ENCODE peak calls at places on chromosomes 16 and 17, in ten cellular contexts. M, O, E, N, V, B, P, U, F and A are unnamed samples. For H3K9me3, the result is how much of the 10 kb centered on the place peaks cover.

GRCh38 chr17:58121925-58122324 is 26.3 kb upstream of the OR4D1 start:
- DNase-seq in M (no peak), O (no peak), E (no peak), N (peak), V (no peak), B (no peak), P (peak), U (peak), F (peak), A (peak)

GRCh38 chr17:2054262-2054739 is 602 bp upstream of the HIC1 start:
- DNase-seq in M (peak), O (no peak), E (peak), N (peak), V (no peak), B (no peak), P (peak), U (no peak), F (no peak), A (no peak)

GRCh38 chr17:71682174-71682494 is 438.7 kb upstream of the SOX9 start:
- DNase-seq in M (no peak), O (no peak), E (no peak), N (no peak), V (no peak), B (no peak), P (no peak), U (no peak), F (no peak), A (no peak)

GRCh38 chr17:2936771-2937321 is 126.6 kb downstream of the OR1D5 start:
- DNase-seq in M (no peak), O (no peak), E (no peak), N (no peak), V (no peak), B (no peak), P (no peak), U (no peak), F (no peak), A (no peak)

GRCh38 chr16:56263711-56264608 is 72.7 kb downstream of the GNAO1 start:
- DNase-seq in M (no peak), O (no peak), E (no peak), N (no peak), V (no peak), B (peak), P (no peak), U (no peak), F (no peak), A (peak)

GRCh38 chr17:37743875-37744632 is 805 bp downstream of the HNF1B start:
- DNase-seq in M (no peak), O (no peak), E (peak), N (no peak), V (no peak), B (no peak), P (no peak), U (peak), F (no peak), A (peak)

GRCh38 chr17:75131278-75132017 is at the start of gene NT5C:
- DNase-seq in M (peak), O (peak), E (peak), N (peak), V (peak), B (peak), P (peak), U (peak), F (peak), A (peak)

GRCh38 chr17:18323007-18323406 is 7.9 kb downstream of the SMCR8 start:
- DNase-seq in M (peak), O (no peak), E (no peak), N (no peak), V (no peak), B (no peak), P (peak), U (peak), F (no peak), A (no peak)

GRCh38 chr16:66701061-66701460 is 4.5 kb upstream of the CMTM4 start:
- DNase-seq in M (no peak), O (no peak), E (no peak), N (no peak), V (no peak), B (no peak), P (no peak), U (no peak), F (no peak), A (no peak)

GRCh38 chr17:34364741-34365140 is 1.7 kb upstream of the CCL1 start:
- DNase-seq in M (no peak), O (no peak), E (no peak), N (no peak), V (no peak), B (no peak), P (no peak), U (no peak), F (no peak), A (no peak)

GRCh38 chr17:9666461-9667050 is 21.2 kb downstream of the USP43 start:
- DNase-seq in M (no peak), O (no peak), E (no peak), N (no peak), V (no peak), B (no peak), P (no peak), U (no peak), F (no peak), A (peak)

DNA sequence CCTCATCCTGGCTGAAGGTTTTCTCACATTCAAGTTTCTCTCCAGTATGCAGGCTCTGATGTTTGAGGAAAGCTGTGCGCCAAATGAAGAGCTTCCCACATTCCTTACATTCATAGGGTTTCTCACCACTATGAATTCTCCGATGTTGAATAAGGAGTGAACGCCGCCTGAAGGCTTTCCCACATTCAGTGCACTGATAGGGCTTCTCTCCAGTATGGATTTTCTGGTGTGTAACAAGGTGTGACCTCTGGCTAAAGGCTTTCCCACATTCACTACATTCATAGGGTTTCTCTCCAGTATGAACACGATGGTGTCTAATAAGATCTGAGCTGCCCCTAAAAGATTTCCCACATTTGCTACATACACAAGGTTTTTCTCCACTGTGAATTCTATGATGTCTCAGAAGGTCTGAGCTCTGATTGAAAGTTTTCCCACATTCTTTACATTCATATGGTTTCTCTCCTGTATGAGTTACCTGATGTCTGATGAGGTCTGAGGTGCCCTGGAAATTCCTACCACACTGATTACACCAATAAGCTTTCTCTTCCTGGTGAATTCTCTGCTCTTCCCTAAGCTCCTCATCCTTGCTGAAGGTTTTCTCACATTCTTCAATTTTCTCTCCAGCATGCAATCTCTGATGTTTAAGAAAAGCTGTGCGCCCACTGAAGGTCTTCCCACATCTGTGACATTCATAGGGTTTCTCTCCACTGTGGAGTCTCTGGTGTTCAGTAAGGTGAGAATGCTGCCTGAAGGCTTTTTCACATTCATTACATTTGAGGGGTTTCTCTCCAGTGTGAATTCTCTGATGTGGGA is 8.9 kb downstream of the ZNF594 start:
- DNase-seq in M (no peak), O (no peak), E (no peak), N (no peak), V (no peak), B (no peak), P (no peak), U (no peak), F (no peak), A (no peak)
- H3K9me3 ChIP-seq in M (half or more), O (half or more), E (half or more), N (under half), V (under half), B (half or more), P (half or more), U (half or more), F (half or more), A (under half)

DNA sequence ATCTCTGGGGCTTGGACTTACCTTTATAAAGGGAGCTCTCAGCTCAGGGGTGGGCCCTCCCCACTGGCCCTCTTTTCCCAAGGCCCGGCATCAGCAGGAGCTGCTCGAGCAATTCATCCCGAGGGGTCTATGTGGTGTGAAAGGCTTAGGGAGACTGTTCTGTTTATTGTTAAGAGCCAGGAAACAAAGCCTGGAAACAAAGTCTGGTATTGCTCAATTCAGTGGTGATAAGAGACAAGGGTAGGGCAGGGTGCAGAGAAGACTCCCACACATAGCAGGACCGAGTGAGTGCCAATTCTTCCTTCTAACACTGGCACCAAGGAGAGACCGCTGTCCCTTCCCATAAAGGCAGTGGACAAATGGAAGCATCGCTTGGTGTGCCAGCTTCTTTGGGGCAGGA is 750.7 kb downstream of the KCNJ18 start:
- DNase-seq in M (no peak), O (no peak), E (no peak), N (no peak), V (no peak), B (no peak), P (no peak), U (no peak), F (no peak), A (no peak)
- H3K9me3 ChIP-seq in M (under half), O (under half), E (half or more), N (under half), V (under half), B (under half), P (under half), U (under half), F (under half), A (under half)

GRCh38 chr16:910181-910580 is 60.6 kb downstream of the LMF1 start:
- DNase-seq in M (no peak), O (no peak), E (no peak), N (no peak), V (no peak), B (no peak), P (no peak), U (no peak), F (no peak), A (no peak)
- H3K9me3 ChIP-seq in M (under half), O (under half), E (under half), N (under half), V (under half), B (under half), P (under half), U (under half), F (under half), A (under half)

DNA sequence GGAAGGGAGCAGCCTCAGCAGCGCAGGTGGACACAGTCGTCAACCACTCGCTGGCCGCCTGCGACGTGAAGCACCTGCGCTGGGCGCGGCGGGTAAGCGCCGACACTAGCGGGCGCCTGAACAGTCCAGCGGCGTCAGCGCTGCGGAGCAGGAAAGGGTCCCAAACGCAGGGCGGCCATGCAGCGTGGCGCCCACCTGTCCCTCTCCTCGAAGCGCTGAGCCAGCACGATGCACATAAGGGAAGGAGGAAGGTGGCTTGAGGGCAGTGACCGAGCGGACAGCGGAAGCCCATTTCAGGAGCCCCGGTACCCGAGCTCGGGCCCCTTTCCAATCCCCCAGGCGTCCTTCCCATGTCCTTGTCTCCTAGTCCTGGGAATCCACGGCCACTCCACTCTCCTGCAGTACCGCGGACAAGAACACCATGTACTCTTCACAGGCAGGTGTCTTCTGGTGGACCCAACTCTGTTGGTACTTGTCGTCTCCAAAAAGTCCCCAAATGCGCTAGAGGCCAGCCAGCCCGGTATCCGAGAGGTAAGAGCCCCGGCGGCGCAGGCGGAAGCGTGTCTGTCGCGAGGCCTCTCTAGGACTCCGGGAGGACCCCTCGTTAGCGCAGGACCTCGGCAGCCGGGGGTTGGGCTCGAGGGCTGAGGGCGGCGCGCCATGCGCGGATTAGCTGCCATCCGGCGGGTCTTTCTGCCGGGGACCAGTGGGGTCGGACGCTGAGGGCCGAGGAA is 14.4 kb downstream of the ZNF232 start:
- DNase-seq in M (peak), O (peak), E (peak), N (no peak), V (peak), B (peak), P (no peak), U (no peak), F (peak), A (no peak)
- H3K9me3 ChIP-seq in M (under half), O (under half), E (half or more), N (under half), V (under half), B (under half), P (under half), U (half or more), F (under half), A (under half)

GRCh38 chr17:28335959-28336871 is 654 bp downstream of the TNFAIP1 start:
- DNase-seq in M (peak), O (no peak), E (peak), N (peak), V (peak), B (peak), P (peak), U (peak), F (no peak), A (peak)
- H3K9me3 ChIP-seq in M (under half), O (under half), E (under half), N (under half), V (under half), B (under half), P (under half), U (under half), F (under half), A (under half)